ENCODE peak calls at places on chromosomes 5 and 9, in six cellular contexts. One of them, this sample, is unnamed.

GRCh38 chr5:177389368-177390169 is 5.3 kb downstream of the SLC34A1 start:
- DNase-seq in CD8-positive, alpha-beta memory T cell: peak
- DNase-seq in epithelial cell of prostate: peak
- DNase-seq in mesendoderm: peak
- DNase-seq in brain microvascular endothelial cell: peak
- DNase-seq in fibroblast of lung: peak
- DNase-seq in this sample: no peak

GRCh38 chr5:60856059-60856458 is 12.0 kb upstream of the ELOVL7 start:
- DNase-seq in epithelial cell of prostate: peak
- DNase-seq in fibroblast of lung: peak
- DNase-seq in mesendoderm: no peak
- DNase-seq in brain microvascular endothelial cell: no peak
- DNase-seq in CD8-positive, alpha-beta memory T cell: no peak
- DNase-seq in this sample: no peak

GRCh38 chr5:36450229-36451024 is 148.7 kb upstream of the RANBP3L start:
- DNase-seq in epithelial cell of prostate: no peak
- DNase-seq in CD8-positive, alpha-beta memory T cell: no peak
- DNase-seq in fibroblast of lung: no peak
- DNase-seq in mesendoderm: no peak
- DNase-seq in brain microvascular endothelial cell: no peak
- DNase-seq in this sample: no peak

GRCh38 chr5:133850811-133851210 is 117.6 kb downstream of the C5orf15 start:
- DNase-seq in mesendoderm: no peak
- DNase-seq in fibroblast of lung: no peak
- DNase-seq in brain microvascular endothelial cell: no peak
- DNase-seq in epithelial cell of prostate: no peak
- DNase-seq in CD8-positive, alpha-beta memory T cell: no peak
- DNase-seq in this sample: no peak

GRCh38 chr5:88502179-88503064 is 233.8 kb upstream of the TMEM161B start:
- DNase-seq in epithelial cell of prostate: no peak
- DNase-seq in mesendoderm: no peak
- DNase-seq in CD8-positive, alpha-beta memory T cell: no peak
- DNase-seq in brain microvascular endothelial cell: peak
- DNase-seq in fibroblast of lung: peak
- DNase-seq in this sample: peak

GRCh38 chr9:36862206-36863145 is 171.6 kb downstream of the PAX5 start:
- DNase-seq in CD8-positive, alpha-beta memory T cell: no peak
- DNase-seq in fibroblast of lung: peak
- DNase-seq in epithelial cell of prostate: no peak
- DNase-seq in brain microvascular endothelial cell: peak
- DNase-seq in mesendoderm: peak
- DNase-seq in this sample: peak

GRCh38 chr5:43601454-43602260 is 1.3 kb upstream of the NNT start:
- DNase-seq in CD8-positive, alpha-beta memory T cell: no peak
- DNase-seq in epithelial cell of prostate: no peak
- DNase-seq in mesendoderm: peak
- DNase-seq in brain microvascular endothelial cell: peak
- DNase-seq in fibroblast of lung: peak
- DNase-seq in this sample: no peak

GRCh38 chr5:151483176-151483575 is 35.8 kb downstream of the SLC36A1 start:
- DNase-seq in brain microvascular endothelial cell: no peak
- DNase-seq in CD8-positive, alpha-beta memory T cell: no peak
- DNase-seq in fibroblast of lung: peak
- DNase-seq in epithelial cell of prostate: no peak
- DNase-seq in mesendoderm: no peak
- DNase-seq in this sample: no peak

GRCh38 chr9:130689937-130690700 is 3.5 kb upstream of the EXOSC2 start:
- DNase-seq in brain microvascular endothelial cell: peak
- DNase-seq in mesendoderm: peak
- DNase-seq in epithelial cell of prostate: peak
- DNase-seq in fibroblast of lung: peak
- DNase-seq in CD8-positive, alpha-beta memory T cell: no peak
- DNase-seq in this sample: no peak

GRCh38 chr9:95459867-95460626 is 56.7 kb downstream of the PTCH1 start:
- DNase-seq in fibroblast of lung: no peak
- DNase-seq in epithelial cell of prostate: no peak
- DNase-seq in brain microvascular endothelial cell: no peak
- DNase-seq in mesendoderm: no peak
- DNase-seq in CD8-positive, alpha-beta memory T cell: no peak
- DNase-seq in this sample: no peak

GRCh38 chr5:91272858-91273257 is 110.3 kb downstream of the ARRDC3 start:
- DNase-seq in brain microvascular endothelial cell: peak
- DNase-seq in mesendoderm: no peak
- DNase-seq in fibroblast of lung: no peak
- DNase-seq in epithelial cell of prostate: no peak
- DNase-seq in CD8-positive, alpha-beta memory T cell: no peak
- DNase-seq in this sample: no peak

GRCh38 chr5:137303509-137303908 is 195.6 kb downstream of the SPOCK1 start:
- DNase-seq in fibroblast of lung: no peak
- DNase-seq in mesendoderm: no peak
- DNase-seq in CD8-positive, alpha-beta memory T cell: no peak
- DNase-seq in epithelial cell of prostate: no peak
- DNase-seq in brain microvascular endothelial cell: no peak
- DNase-seq in this sample: no peak

GRCh38 chr5:91383027-91383955 is at the start of gene ARRDC3:
- DNase-seq in epithelial cell of prostate: peak
- DNase-seq in CD8-positive, alpha-beta memory T cell: peak
- DNase-seq in brain microvascular endothelial cell: peak
- DNase-seq in mesendoderm: peak
- DNase-seq in fibroblast of lung: peak
- DNase-seq in this sample: peak

GRCh38 chr5:62457071-62457470 is 44.5 kb downstream of the IPO11 start:
- DNase-seq in epithelial cell of prostate: no peak
- DNase-seq in fibroblast of lung: peak
- DNase-seq in CD8-positive, alpha-beta memory T cell: no peak
- DNase-seq in mesendoderm: no peak
- DNase-seq in brain microvascular endothelial cell: peak
- DNase-seq in this sample: no peak

GRCh38 chr5:1889321-1890065 is 6.8 kb upstream of the IRX4 start:
- DNase-seq in epithelial cell of prostate: no peak
- DNase-seq in fibroblast of lung: no peak
- DNase-seq in mesendoderm: no peak
- DNase-seq in brain microvascular endothelial cell: no peak
- DNase-seq in CD8-positive, alpha-beta memory T cell: no peak
- DNase-seq in this sample: no peak

GRCh38 chr9:128587453-128587852 is 35.1 kb downstream of the SPTAN1 start:
- DNase-seq in mesendoderm: no peak
- DNase-seq in CD8-positive, alpha-beta memory T cell: no peak
- DNase-seq in fibroblast of lung: no peak
- DNase-seq in brain microvascular endothelial cell: no peak
- DNase-seq in epithelial cell of prostate: no peak
- DNase-seq in this sample: peak

GRCh38 chr9:33233659-33234335 is 6.2 kb upstream of the SPINK4 start:
- DNase-seq in brain microvascular endothelial cell: peak
- DNase-seq in CD8-positive, alpha-beta memory T cell: no peak
- DNase-seq in fibroblast of lung: peak
- DNase-seq in mesendoderm: no peak
- DNase-seq in epithelial cell of prostate: peak
- DNase-seq in this sample: no peak

GRCh38 chr9:133715295-133715865 is 22.8 kb downstream of the SARDH start:
- DNase-seq in epithelial cell of prostate: no peak
- DNase-seq in fibroblast of lung: peak
- DNase-seq in CD8-positive, alpha-beta memory T cell: no peak
- DNase-seq in mesendoderm: no peak
- DNase-seq in brain microvascular endothelial cell: peak
- DNase-seq in this sample: no peak

GRCh38 chr5:112142769-112143270 is 276.3 kb downstream of the EPB41L4A start:
- DNase-seq in brain microvascular endothelial cell: peak
- DNase-seq in fibroblast of lung: peak
- DNase-seq in mesendoderm: no peak
- DNase-seq in CD8-positive, alpha-beta memory T cell: no peak
- DNase-seq in epithelial cell of prostate: peak
- DNase-seq in this sample: no peak

GRCh38 chr5:124952079-124952478 is 205.6 kb upstream of the ZNF608 start:
- DNase-seq in fibroblast of lung: peak
- DNase-seq in brain microvascular endothelial cell: peak
- DNase-seq in CD8-positive, alpha-beta memory T cell: no peak
- DNase-seq in mesendoderm: no peak
- DNase-seq in epithelial cell of prostate: no peak
- DNase-seq in this sample: peak

GRCh38 chr9:1100192-1100591 is 50.0 kb downstream of the DMRT2 start:
- DNase-seq in brain microvascular endothelial cell: no peak
- DNase-seq in mesendoderm: no peak
- DNase-seq in fibroblast of lung: no peak
- DNase-seq in CD8-positive, alpha-beta memory T cell: no peak
- DNase-seq in epithelial cell of prostate: no peak
- DNase-seq in this sample: no peak

GRCh38 chr5:158388018-158388417 is 529.1 kb upstream of the CLINT1 start:
- DNase-seq in mesendoderm: no peak
- DNase-seq in epithelial cell of prostate: no peak
- DNase-seq in brain microvascular endothelial cell: no peak
- DNase-seq in fibroblast of lung: no peak
- DNase-seq in CD8-positive, alpha-beta memory T cell: no peak
- DNase-seq in this sample: no peak

GRCh38 chr5:14762568-14763216 is 98.2 kb downstream of the OTULIN start:
- DNase-seq in mesendoderm: no peak
- DNase-seq in fibroblast of lung: no peak
- DNase-seq in epithelial cell of prostate: no peak
- DNase-seq in brain microvascular endothelial cell: no peak
- DNase-seq in CD8-positive, alpha-beta memory T cell: no peak
- DNase-seq in this sample: no peak
- H3K27ac ChIP-seq in mesendoderm: no peak
- H3K27ac ChIP-seq in fibroblast of lung: no peak
- H3K27ac ChIP-seq in epithelial cell of prostate: no peak
- H3K27ac ChIP-seq in brain microvascular endothelial cell: no peak
- H3K27ac ChIP-seq in CD8-positive, alpha-beta memory T cell: no peak
- H3K27ac ChIP-seq in this sample: no peak

GRCh38 chr5:501040-501832 is 23.0 kb downstream of the SLC9A3 start:
- DNase-seq in brain microvascular endothelial cell: no peak
- DNase-seq in mesendoderm: no peak
- DNase-seq in epithelial cell of prostate: no peak
- DNase-seq in CD8-positive, alpha-beta memory T cell: no peak
- DNase-seq in fibroblast of lung: no peak
- DNase-seq in this sample: no peak

GRCh38 chr5:500491-500890 is 23.8 kb downstream of the SLC9A3 start:
- DNase-seq in brain microvascular endothelial cell: no peak
- DNase-seq in mesendoderm: no peak
- DNase-seq in CD8-positive, alpha-beta memory T cell: no peak
- DNase-seq in epithelial cell of prostate: no peak
- DNase-seq in fibroblast of lung: no peak
- DNase-seq in this sample: no peak

GRCh38 chr5:502325-503079 is 21.7 kb downstream of the SLC9A3 start:
- DNase-seq in fibroblast of lung: no peak
- DNase-seq in epithelial cell of prostate: no peak
- DNase-seq in CD8-positive, alpha-beta memory T cell: no peak
- DNase-seq in brain microvascular endothelial cell: no peak
- DNase-seq in mesendoderm: peak
- DNase-seq in this sample: no peak

GRCh38 chr5:499233-500209 is 24.7 kb downstream of the SLC9A3 start:
- DNase-seq in fibroblast of lung: no peak
- DNase-seq in mesendoderm: no peak
- DNase-seq in CD8-positive, alpha-beta memory T cell: no peak
- DNase-seq in epithelial cell of prostate: no peak
- DNase-seq in brain microvascular endothelial cell: no peak
- DNase-seq in this sample: no peak

DNA sequence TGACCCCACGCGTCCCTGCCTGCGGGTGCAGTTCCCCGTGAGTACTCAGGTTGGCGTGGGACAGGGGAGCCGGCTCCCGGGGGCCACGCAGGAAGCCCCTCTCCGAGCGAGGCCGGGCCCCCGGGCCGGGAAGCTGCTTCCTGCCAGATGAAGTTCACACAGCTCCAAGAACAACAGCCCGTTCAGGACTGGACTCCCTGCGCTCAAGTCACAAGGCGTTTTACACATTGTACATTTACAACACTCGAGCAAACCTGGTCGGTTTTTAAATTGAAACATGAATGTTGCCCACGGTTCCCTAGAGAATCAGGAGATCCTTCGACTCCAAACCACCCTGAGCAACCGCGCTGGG is 22.4 kb downstream of the SLC9A3 start:
- DNase-seq in mesendoderm: no peak
- DNase-seq in fibroblast of lung: no peak
- DNase-seq in CD8-positive, alpha-beta memory T cell: no peak
- DNase-seq in brain microvascular endothelial cell: no peak
- DNase-seq in epithelial cell of prostate: no peak
- DNase-seq in this sample: no peak
- H3K27ac ChIP-seq in mesendoderm: no peak
- H3K27ac ChIP-seq in fibroblast of lung: no peak
- H3K27ac ChIP-seq in CD8-positive, alpha-beta memory T cell: no peak
- H3K27ac ChIP-seq in brain microvascular endothelial cell: no peak
- H3K27ac ChIP-seq in epithelial cell of prostate: no peak
- H3K27ac ChIP-seq in this sample: no peak

GRCh38 chr5:155129513-155129880 is 115.9 kb downstream of the KIF4B start:
- DNase-seq in CD8-positive, alpha-beta memory T cell: no peak
- DNase-seq in brain microvascular endothelial cell: no peak
- DNase-seq in mesendoderm: no peak
- DNase-seq in epithelial cell of prostate: peak
- DNase-seq in fibroblast of lung: no peak
- DNase-seq in this sample: no peak
- H3K27ac ChIP-seq in CD8-positive, alpha-beta memory T cell: no peak
- H3K27ac ChIP-seq in brain microvascular endothelial cell: no peak
- H3K27ac ChIP-seq in mesendoderm: no peak
- H3K27ac ChIP-seq in epithelial cell of prostate: peak
- H3K27ac ChIP-seq in fibroblast of lung: no peak
- H3K27ac ChIP-seq in this sample: no peak

GRCh38 chr5:180128671-180129261 is 57.2 kb upstream of the RNF130 start:
- DNase-seq in CD8-positive, alpha-beta memory T cell: no peak
- DNase-seq in epithelial cell of prostate: no peak
- DNase-seq in fibroblast of lung: no peak
- DNase-seq in brain microvascular endothelial cell: no peak
- DNase-seq in mesendoderm: no peak
- DNase-seq in this sample: no peak

GRCh38 chr5:180127682-180128670 is 56.4 kb upstream of the RNF130 start:
- DNase-seq in brain microvascular endothelial cell: no peak
- DNase-seq in epithelial cell of prostate: no peak
- DNase-seq in mesendoderm: no peak
- DNase-seq in CD8-positive, alpha-beta memory T cell: no peak
- DNase-seq in fibroblast of lung: no peak
- DNase-seq in this sample: no peak

GRCh38 chr5:180129291-180130190 is 58.0 kb upstream of the RNF130 start:
- DNase-seq in brain microvascular endothelial cell: no peak
- DNase-seq in mesendoderm: no peak
- DNase-seq in fibroblast of lung: no peak
- DNase-seq in CD8-positive, alpha-beta memory T cell: no peak
- DNase-seq in epithelial cell of prostate: no peak
- DNase-seq in this sample: no peak

GRCh38 chr5:180130876-180131740 is 59.5 kb upstream of the RNF130 start:
- DNase-seq in fibroblast of lung: no peak
- DNase-seq in mesendoderm: no peak
- DNase-seq in epithelial cell of prostate: no peak
- DNase-seq in brain microvascular endothelial cell: no peak
- DNase-seq in CD8-positive, alpha-beta memory T cell: no peak
- DNase-seq in this sample: no peak

DNA sequence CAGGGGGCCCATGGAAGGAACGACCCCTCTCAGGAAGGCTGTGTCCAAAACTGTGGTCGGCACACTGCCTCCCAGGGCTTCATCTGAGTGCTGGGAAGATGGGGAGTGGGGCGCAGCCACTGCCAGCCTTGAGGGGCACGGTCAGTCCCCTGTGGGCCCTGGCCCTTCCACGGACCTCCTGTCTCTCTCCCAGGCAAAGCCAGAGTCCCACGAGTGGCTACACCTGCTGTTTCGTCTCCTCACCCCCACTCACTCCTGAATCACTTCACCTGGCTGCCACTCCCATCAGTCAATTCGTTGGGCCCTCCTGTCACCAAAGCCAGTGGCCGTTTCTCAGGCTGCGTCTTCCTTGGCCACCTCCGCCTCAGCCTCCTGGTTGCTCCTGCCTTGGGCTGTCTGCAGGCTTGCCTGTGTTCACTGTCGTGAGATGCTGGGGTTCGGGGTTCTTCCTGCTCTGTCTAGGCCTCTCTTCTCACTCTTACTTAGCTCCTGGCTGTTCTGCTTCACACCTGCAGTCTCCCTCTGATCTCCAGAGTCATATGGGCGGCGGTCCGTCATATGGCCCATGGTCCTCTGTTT is 58.8 kb upstream of the RNF130 start:
- DNase-seq in brain microvascular endothelial cell: no peak
- DNase-seq in fibroblast of lung: no peak
- DNase-seq in epithelial cell of prostate: no peak
- DNase-seq in mesendoderm: no peak
- DNase-seq in CD8-positive, alpha-beta memory T cell: no peak
- DNase-seq in this sample: no peak
- H3K27ac ChIP-seq in brain microvascular endothelial cell: no peak
- H3K27ac ChIP-seq in fibroblast of lung: no peak
- H3K27ac ChIP-seq in epithelial cell of prostate: no peak
- H3K27ac ChIP-seq in mesendoderm: no peak
- H3K27ac ChIP-seq in CD8-positive, alpha-beta memory T cell: no peak
- H3K27ac ChIP-seq in this sample: no peak

This sample was measured in DND-41.